ENCODE peak calls at places on chromosomes 5 and 9, in six cellular contexts. One of them, this sample, is unnamed.

GRCh38 chr9:5896863-5897262 is 6.2 kb downstream of the MLANA start:
- DNase-seq in NCI-H69: no peak
- DNase-seq in left cardiac atrium: no peak
- DNase-seq in activated T-cell treated with anti-CD3 and anti-CD28 coated beads for 1 hour: no peak
- DNase-seq in cardiac fibroblast: no peak
- DNase-seq in fibroblast of lung: no peak
- DNase-seq in this sample: no peak

GRCh38 chr5:87944553-87945320 is 323.9 kb downstream of the TMEM161B start:
- DNase-seq in cardiac fibroblast: no peak
- DNase-seq in left cardiac atrium: peak
- DNase-seq in fibroblast of lung: no peak
- DNase-seq in NCI-H69: peak
- DNase-seq in activated T-cell treated with anti-CD3 and anti-CD28 coated beads for 1 hour: no peak
- DNase-seq in this sample: peak

GRCh38 chr5:120396186-120396585 is 67.9 kb upstream of the PRR16 start:
- DNase-seq in activated T-cell treated with anti-CD3 and anti-CD28 coated beads for 1 hour: no peak
- DNase-seq in NCI-H69: no peak
- DNase-seq in cardiac fibroblast: no peak
- DNase-seq in left cardiac atrium: no peak
- DNase-seq in fibroblast of lung: peak
- DNase-seq in this sample: no peak

GRCh38 chr5:126198509-126198908 is 224.7 kb upstream of the GRAMD2B start:
- DNase-seq in left cardiac atrium: no peak
- DNase-seq in fibroblast of lung: no peak
- DNase-seq in activated T-cell treated with anti-CD3 and anti-CD28 coated beads for 1 hour: no peak
- DNase-seq in NCI-H69: peak
- DNase-seq in cardiac fibroblast: no peak
- DNase-seq in this sample: no peak

GRCh38 chr5:67182406-67182805 is 14.2 kb downstream of the CD180 start:
- DNase-seq in NCI-H69: peak
- DNase-seq in cardiac fibroblast: peak
- DNase-seq in left cardiac atrium: peak
- DNase-seq in fibroblast of lung: peak
- DNase-seq in activated T-cell treated with anti-CD3 and anti-CD28 coated beads for 1 hour: no peak
- DNase-seq in this sample: no peak

GRCh38 chr5:125152461-125153189 is 406.2 kb upstream of the ZNF608 start:
- DNase-seq in fibroblast of lung: no peak
- DNase-seq in NCI-H69: no peak
- DNase-seq in cardiac fibroblast: no peak
- DNase-seq in left cardiac atrium: no peak
- DNase-seq in activated T-cell treated with anti-CD3 and anti-CD28 coated beads for 1 hour: no peak
- DNase-seq in this sample: no peak

GRCh38 chr9:115640887-115641286 is 512.7 kb upstream of the PAPPA start:
- DNase-seq in fibroblast of lung: peak
- DNase-seq in activated T-cell treated with anti-CD3 and anti-CD28 coated beads for 1 hour: no peak
- DNase-seq in cardiac fibroblast: peak
- DNase-seq in NCI-H69: no peak
- DNase-seq in left cardiac atrium: no peak
- DNase-seq in this sample: no peak

GRCh38 chr5:141806626-141807025 is 71.6 kb downstream of the PCDH1 start:
- DNase-seq in NCI-H69: no peak
- DNase-seq in cardiac fibroblast: no peak
- DNase-seq in activated T-cell treated with anti-CD3 and anti-CD28 coated beads for 1 hour: no peak
- DNase-seq in fibroblast of lung: no peak
- DNase-seq in left cardiac atrium: no peak
- DNase-seq in this sample: no peak

GRCh38 chr5:159330131-159330530 is at the start of gene IL12B:
- DNase-seq in cardiac fibroblast: peak
- DNase-seq in fibroblast of lung: peak
- DNase-seq in left cardiac atrium: no peak
- DNase-seq in activated T-cell treated with anti-CD3 and anti-CD28 coated beads for 1 hour: no peak
- DNase-seq in NCI-H69: no peak
- DNase-seq in this sample: no peak

GRCh38 chr5:134523543-134524136 is 1.8 kb upstream of the JADE2 start:
- DNase-seq in left cardiac atrium: no peak
- DNase-seq in activated T-cell treated with anti-CD3 and anti-CD28 coated beads for 1 hour: no peak
- DNase-seq in cardiac fibroblast: no peak
- DNase-seq in NCI-H69: peak
- DNase-seq in fibroblast of lung: peak
- DNase-seq in this sample: no peak

GRCh38 chr5:42268630-42269029 is 154.6 kb upstream of the GHR start:
- DNase-seq in cardiac fibroblast: no peak
- DNase-seq in activated T-cell treated with anti-CD3 and anti-CD28 coated beads for 1 hour: no peak
- DNase-seq in fibroblast of lung: peak
- DNase-seq in left cardiac atrium: no peak
- DNase-seq in NCI-H69: no peak
- DNase-seq in this sample: no peak

GRCh38 chr9:37944671-37945481 is 40.9 kb upstream of the SLC25A51 start:
- DNase-seq in fibroblast of lung: no peak
- DNase-seq in NCI-H69: no peak
- DNase-seq in left cardiac atrium: no peak
- DNase-seq in cardiac fibroblast: peak
- DNase-seq in activated T-cell treated with anti-CD3 and anti-CD28 coated beads for 1 hour: no peak
- DNase-seq in this sample: peak

GRCh38 chr9:100322954-100323536 is 29.7 kb downstream of the TEX10 start:
- DNase-seq in left cardiac atrium: no peak
- DNase-seq in activated T-cell treated with anti-CD3 and anti-CD28 coated beads for 1 hour: peak
- DNase-seq in fibroblast of lung: peak
- DNase-seq in cardiac fibroblast: peak
- DNase-seq in NCI-H69: peak
- DNase-seq in this sample: peak

GRCh38 chr5:172953776-172954189 is 5.4 kb upstream of the RPL26L1 start:
- DNase-seq in cardiac fibroblast: peak
- DNase-seq in activated T-cell treated with anti-CD3 and anti-CD28 coated beads for 1 hour: no peak
- DNase-seq in fibroblast of lung: peak
- DNase-seq in NCI-H69: no peak
- DNase-seq in left cardiac atrium: no peak
- DNase-seq in this sample: no peak

GRCh38 chr5:174731214-174732039 is 7.0 kb downstream of the MSX2 start:
- DNase-seq in NCI-H69: no peak
- DNase-seq in left cardiac atrium: no peak
- DNase-seq in fibroblast of lung: no peak
- DNase-seq in activated T-cell treated with anti-CD3 and anti-CD28 coated beads for 1 hour: no peak
- DNase-seq in cardiac fibroblast: no peak
- DNase-seq in this sample: no peak

GRCh38 chr9:114911167-114911821 is 19.1 kb downstream of the TNFSF8 start:
- DNase-seq in NCI-H69: peak
- DNase-seq in cardiac fibroblast: peak
- DNase-seq in activated T-cell treated with anti-CD3 and anti-CD28 coated beads for 1 hour: no peak
- DNase-seq in fibroblast of lung: peak
- DNase-seq in left cardiac atrium: no peak
- DNase-seq in this sample: peak

GRCh38 chr9:135248111-135248510 is 160.6 kb downstream of the OLFM1 start:
- DNase-seq in fibroblast of lung: no peak
- DNase-seq in left cardiac atrium: no peak
- DNase-seq in activated T-cell treated with anti-CD3 and anti-CD28 coated beads for 1 hour: no peak
- DNase-seq in NCI-H69: no peak
- DNase-seq in cardiac fibroblast: no peak
- DNase-seq in this sample: no peak

GRCh38 chr5:138352722-138353549 is 451 bp downstream of the KDM3B start:
- DNase-seq in activated T-cell treated with anti-CD3 and anti-CD28 coated beads for 1 hour: peak
- DNase-seq in left cardiac atrium: peak
- DNase-seq in cardiac fibroblast: peak
- DNase-seq in fibroblast of lung: peak
- DNase-seq in NCI-H69: peak
- DNase-seq in this sample: peak

GRCh38 chr5:51378778-51379652 is 4.2 kb upstream of the ISL1 start:
- DNase-seq in left cardiac atrium: no peak
- DNase-seq in NCI-H69: peak
- DNase-seq in cardiac fibroblast: no peak
- DNase-seq in fibroblast of lung: no peak
- DNase-seq in activated T-cell treated with anti-CD3 and anti-CD28 coated beads for 1 hour: no peak
- DNase-seq in this sample: no peak

GRCh38 chr9:129403743-129404620 is 216.9 kb downstream of the C9orf50 start:
- DNase-seq in cardiac fibroblast: no peak
- DNase-seq in left cardiac atrium: peak
- DNase-seq in fibroblast of lung: no peak
- DNase-seq in activated T-cell treated with anti-CD3 and anti-CD28 coated beads for 1 hour: no peak
- DNase-seq in NCI-H69: no peak
- DNase-seq in this sample: no peak

GRCh38 chr9:128316421-128316820 is 5.8 kb downstream of the TRUB2 start:
- DNase-seq in fibroblast of lung: no peak
- DNase-seq in activated T-cell treated with anti-CD3 and anti-CD28 coated beads for 1 hour: no peak
- DNase-seq in NCI-H69: no peak
- DNase-seq in left cardiac atrium: no peak
- DNase-seq in cardiac fibroblast: no peak
- DNase-seq in this sample: no peak

GRCh38 chr5:171598279-171599152 is 179.1 kb downstream of the FGF18 start:
- DNase-seq in fibroblast of lung: no peak
- DNase-seq in left cardiac atrium: no peak
- DNase-seq in cardiac fibroblast: no peak
- DNase-seq in activated T-cell treated with anti-CD3 and anti-CD28 coated beads for 1 hour: no peak
- DNase-seq in NCI-H69: no peak
- DNase-seq in this sample: no peak

GRCh38 chr5:80141147-80141671 is 106.1 kb downstream of the THBS4 start:
- DNase-seq in cardiac fibroblast: peak
- DNase-seq in fibroblast of lung: peak
- DNase-seq in NCI-H69: peak
- DNase-seq in left cardiac atrium: peak
- DNase-seq in activated T-cell treated with anti-CD3 and anti-CD28 coated beads for 1 hour: no peak
- DNase-seq in this sample: peak

GRCh38 chr9:137431416-137431931 is 8.3 kb downstream of the NOXA1 start:
- DNase-seq in NCI-H69: no peak
- DNase-seq in fibroblast of lung: no peak
- DNase-seq in activated T-cell treated with anti-CD3 and anti-CD28 coated beads for 1 hour: no peak
- DNase-seq in cardiac fibroblast: no peak
- DNase-seq in left cardiac atrium: peak
- DNase-seq in this sample: no peak

GRCh38 chr9:125428060-125428481 is 166.4 kb downstream of the GAPVD1 start:
- DNase-seq in cardiac fibroblast: peak
- DNase-seq in NCI-H69: peak
- DNase-seq in activated T-cell treated with anti-CD3 and anti-CD28 coated beads for 1 hour: no peak
- DNase-seq in fibroblast of lung: no peak
- DNase-seq in left cardiac atrium: no peak
- DNase-seq in this sample: peak

GRCh38 chr5:160312139-160312959 is at the start of gene CCNJL:
- DNase-seq in activated T-cell treated with anti-CD3 and anti-CD28 coated beads for 1 hour: no peak
- DNase-seq in left cardiac atrium: peak
- DNase-seq in cardiac fibroblast: peak
- DNase-seq in fibroblast of lung: peak
- DNase-seq in NCI-H69: peak
- DNase-seq in this sample: peak